ENCODE peak calls at places on chromosomes 3 and 15, in five cellular contexts. G is GM06990, Y is left ventricle myocardium inferior, P is brain microvascular endothelial cell, I is IMR-90. A is an unnamed sample. For H3K36me3, the result is how much of the 10 kb centered on the place peaks cover.

GRCh38 chr3:99659032-99659431 is 20.6 kb downstream of the COL8A1 start:
- DNase-seq in I (peak), G (no peak), Y (no peak), P (peak), A (no peak)

GRCh38 chr3:61358364-61358763 is 107.1 kb upstream of the FHIT start:
- DNase-seq in G (peak), P (no peak), Y (peak), I (no peak), A (peak)

GRCh38 chr3:23324745-23325144 is 121.6 kb downstream of the UBE2E2 start:
- DNase-seq in I (peak), Y (no peak), G (peak), P (peak), A (no peak)

GRCh38 chr3:140078940-140079339 is 144.0 kb downstream of the CLSTN2 start:
- DNase-seq in I (no peak), G (no peak), P (no peak), Y (no peak), A (no peak)

GRCh38 chr3:58167431-58168351 is 43.1 kb downstream of the DNASE1L3 start:
- DNase-seq in G (no peak), I (peak), P (peak), Y (peak), A (peak)

GRCh38 chr15:74382004-74382816 is 14.8 kb upstream of the CYP11A1 start:
- DNase-seq in P (peak), G (peak), I (peak), Y (peak), A (peak)

GRCh38 chr3:66138336-66139234 is 82.2 kb upstream of the SLC25A26 start:
- DNase-seq in I (peak), G (peak), Y (peak), P (peak), A (peak)

GRCh38 chr15:69664572-69665326 is 212.1 kb downstream of the RPLP1 start:
- DNase-seq in P (no peak), I (no peak), G (no peak), Y (no peak), A (no peak)

GRCh38 chr15:90071220-90071807 is 31.0 kb downstream of the IDH2 start:
- DNase-seq in P (peak), Y (peak), I (peak), G (no peak), A (peak)

GRCh38 chr3:125163739-125164601 is 48.6 kb downstream of the SLC12A8 start:
- DNase-seq in P (no peak), G (no peak), I (no peak), Y (no peak), A (peak)

GRCh38 chr3:125039041-125039896 is 16.5 kb downstream of the HEG1 start:
- DNase-seq in P (no peak), Y (no peak), I (no peak), G (no peak), A (no peak)

GRCh38 chr3:126342991-126343661 is 14.1 kb downstream of the KLF15 start:
- DNase-seq in G (peak), P (no peak), I (peak), Y (no peak), A (no peak)

GRCh38 chr3:101725192-101725889 is 927 bp downstream of the CEP97 start:
- DNase-seq in G (no peak), I (peak), Y (peak), P (no peak), A (peak)

GRCh38 chr15:100686021-100686724 is 83.8 kb downstream of the ASB7 start:
- DNase-seq in G (no peak), P (no peak), I (no peak), Y (peak), A (peak)

GRCh38 chr15:47872208-47872607 is 154.9 kb downstream of the SEMA6D start:
- DNase-seq in P (peak), I (no peak), Y (no peak), G (no peak), A (no peak)

GRCh38 chr15:32675474-32675873 is 34.0 kb downstream of the SCG5 start:
- DNase-seq in P (no peak), G (no peak), I (no peak), Y (no peak), A (no peak)

GRCh38 chr3:105860649-105861048 is 8.2 kb downstream of the CBLB start:
- DNase-seq in I (no peak), Y (no peak), G (no peak), P (no peak), A (no peak)

GRCh38 chr15:64842986-64843561 is 1.4 kb downstream of the PLEKHO2 start:
- DNase-seq in I (peak), G (no peak), P (peak), Y (peak), A (peak)

GRCh38 chr3:150447631-150448465 is 39.8 kb downstream of the TSC22D2 start:
- DNase-seq in I (no peak), P (no peak), Y (no peak), G (no peak), A (no peak)

GRCh38 chr15:75718326-75718725 is 5.7 kb upstream of the CSPG4 start:
- DNase-seq in G (no peak), I (peak), P (peak), Y (no peak), A (no peak)

GRCh38 chr3:182698078-182698477 is 95.2 kb upstream of the ATP11B start:
- DNase-seq in I (no peak), G (no peak), Y (no peak), P (no peak), A (no peak)

GRCh38 chr3:125310623-125311076 is 64.5 kb downstream of the ZNF148 start:
- DNase-seq in P (no peak), Y (no peak), I (no peak), G (peak), A (no peak)

GRCh38 chr15:94395626-94396025 is 164.3 kb downstream of the MCTP2 start:
- DNase-seq in G (no peak), Y (no peak), I (peak), P (peak), A (no peak)

GRCh38 chr15:74978503-74978902 is 16.9 kb upstream of the SCAMP5 start:
- DNase-seq in I (peak), P (peak), Y (no peak), G (no peak), A (peak)

GRCh38 chr15:33448151-33448550 is 137.4 kb downstream of the RYR3 start:
- DNase-seq in G (no peak), P (no peak), Y (no peak), I (no peak), A (no peak)

GRCh38 chr15:39282663-39283208 is 298.1 kb upstream of the THBS1 start:
- DNase-seq in G (no peak), P (no peak), I (no peak), Y (no peak), A (no peak)

GRCh38 chr15:29364429-29365078 is 94.9 kb upstream of the NSMCE3 start:
- DNase-seq in G (no peak), P (peak), Y (no peak), I (peak), A (no peak)

GRCh38 chr3:98188553-98188952 is 22.1 kb downstream of the OR5H15 start:
- DNase-seq in Y (no peak), G (no peak), I (no peak), P (no peak), A (no peak)

GRCh38 chr3:24494616-24495333 is at the start of gene THRB:
- DNase-seq in Y (peak), I (no peak), G (peak), P (no peak), A (peak)

GRCh38 chr15:88932271-88932874 is 19.2 kb upstream of the MFGE8 start:
- DNase-seq in I (no peak), G (no peak), P (no peak), Y (peak), A (no peak)

GRCh38 chr15:63556736-63557135 is 40.5 kb upstream of the FBXL22 start:
- DNase-seq in I (no peak), G (no peak), Y (no peak), P (no peak), A (no peak)

GRCh38 chr15:63564093-63564492 is 33.1 kb upstream of the FBXL22 start:
- DNase-seq in G (no peak), P (no peak), Y (no peak), I (no peak), A (no peak)

GRCh38 chr15:63559753-63560152 is 37.4 kb upstream of the FBXL22 start:
- DNase-seq in G (no peak), P (no peak), Y (no peak), I (no peak), A (no peak)

GRCh38 chr15:63556246-63556645 is 40.9 kb upstream of the FBXL22 start:
- DNase-seq in Y (no peak), P (no peak), G (no peak), I (no peak), A (no peak)

GRCh38 chr15:63560741-63561448 is 36.3 kb upstream of the FBXL22 start:
- DNase-seq in I (peak), P (no peak), G (peak), Y (no peak), A (no peak)
- H3K36me3 ChIP-seq in I (under half), P (under half), G (under half), Y (half or more), A (under half)

GRCh38 chr3:16447156-16447555 is 66.3 kb downstream of the RFTN1 start:
- DNase-seq in G (no peak), P (no peak), Y (no peak), I (no peak), A (no peak)
- H3K36me3 ChIP-seq in G (under half), P (under half), Y (under half), I (under half), A (under half)

GRCh38 chr3:9976736-9977709 is 9.6 kb downstream of the EMC3 start:
- DNase-seq in P (peak), Y (peak), G (no peak), I (peak), A (peak)
- H3K36me3 ChIP-seq in P (under half), Y (half or more), G (under half), I (under half), A (under half)

GRCh38 chr3:152446495-152446894 is 177.8 kb downstream of the MBNL1 start:
- DNase-seq in P (no peak), I (no peak), Y (no peak), G (no peak), A (no peak)

GRCh38 chr3:152447509-152447908 is 178.8 kb downstream of the MBNL1 start:
- DNase-seq in G (no peak), I (no peak), P (no peak), Y (no peak), A (no peak)

GRCh38 chr3:152443212-152444023 is 174.7 kb downstream of the MBNL1 start:
- DNase-seq in Y (no peak), G (no peak), P (no peak), I (peak), A (no peak)

GRCh38 chr3:152445227-152445626 is 176.5 kb downstream of the MBNL1 start:
- DNase-seq in I (no peak), G (no peak), P (peak), Y (no peak), A (no peak)

GRCh38 chr3:152444029-152444641 is 175.4 kb downstream of the MBNL1 start:
- DNase-seq in P (no peak), G (peak), Y (no peak), I (peak), A (no peak)
- H3K36me3 ChIP-seq in P (under half), G (under half), Y (under half), I (under half), A (under half)

GRCh38 chr3:31403197-31403596 is 129.5 kb upstream of the STT3B start:
- DNase-seq in Y (no peak), G (no peak), P (no peak), I (no peak), A (no peak)

GRCh38 chr3:31405515-31405914 is 127.2 kb upstream of the STT3B start:
- DNase-seq in P (no peak), I (no peak), Y (no peak), G (no peak), A (no peak)

GRCh38 chr3:31402118-31402517 is 130.6 kb upstream of the STT3B start:
- DNase-seq in Y (no peak), G (no peak), P (no peak), I (no peak), A (no peak)

GRCh38 chr3:31406901-31407300 is 125.8 kb upstream of the STT3B start:
- DNase-seq in I (no peak), Y (no peak), P (no peak), G (no peak), A (no peak)

GRCh38 chr3:31404871-31405270 is 127.9 kb upstream of the STT3B start:
- DNase-seq in P (no peak), I (no peak), Y (no peak), G (no peak), A (no peak)
- H3K36me3 ChIP-seq in P (under half), I (under half), Y (under half), G (under half), A (under half)

GRCh38 chr3:193832833-193833413 is 239.9 kb downstream of the OPA1 start:
- DNase-seq in P (no peak), I (no peak), Y (no peak), G (no peak), A (no peak)
- H3K36me3 ChIP-seq in P (under half), I (under half), Y (under half), G (under half), A (under half)

GRCh38 chr15:57446393-57446792 is 70.1 kb downstream of the CGNL1 start:
- DNase-seq in P (no peak), G (no peak), Y (no peak), I (no peak), A (no peak)

GRCh38 chr15:57457726-57458125 is 81.4 kb downstream of the CGNL1 start:
- DNase-seq in I (no peak), P (no peak), Y (no peak), G (no peak), A (no peak)

GRCh38 chr15:57455969-57456368 is 79.7 kb downstream of the CGNL1 start:
- DNase-seq in P (no peak), Y (no peak), G (no peak), I (no peak), A (no peak)

GRCh38 chr15:57456559-57456958 is 80.3 kb downstream of the CGNL1 start:
- DNase-seq in Y (no peak), P (no peak), G (no peak), I (no peak), A (no peak)

GRCh38 chr15:57452090-57452754 is 75.9 kb downstream of the CGNL1 start:
- DNase-seq in Y (no peak), G (no peak), P (no peak), I (no peak), A (no peak)
- H3K36me3 ChIP-seq in Y (under half), G (under half), P (under half), I (under half), A (under half)